ENCODE peak calls at places on chromosomes 4 and X, in ten cellular contexts. L is ovary, R is nephron progenitor cell, O is cardiac muscle cell, M is A549, W is bronchial epithelial cell, C is foreskin fibroblast, J is psoas muscle, Y is GM12865, B is epithelial cell of esophagus. T is an unnamed sample.

GRCh38 chrX:1390621-1391369 is 1.1 kb downstream of the SLC25A6 start:
- DNase-seq in L (peak), R (no peak), O (no peak), M (no peak), W (no peak), C (no peak), J (peak), Y (no peak), B (no peak), T (no peak)

GRCh38 chr4:16914208-16914607 is 15.8 kb upstream of the LDB2 start:
- DNase-seq in L (peak), R (no peak), O (peak), M (no peak), W (peak), C (peak), J (no peak), Y (peak), B (peak), T (no peak)

GRCh38 chr4:76449362-76449767 is 14.3 kb downstream of the SHROOM3 start:
- DNase-seq in L (no peak), R (no peak), O (peak), M (no peak), W (peak), C (no peak), J (no peak), Y (no peak), B (peak), T (no peak)

GRCh38 chr4:6641971-6642320 is 1.5 kb downstream of the MRFAP1 start:
- DNase-seq in L (no peak), R (no peak), O (no peak), M (no peak), W (no peak), C (no peak), J (no peak), Y (no peak), B (no peak), T (no peak)

GRCh38 chr4:120692964-120693363 is 229.6 kb downstream of the PRDM5 start:
- DNase-seq in L (no peak), R (no peak), O (peak), M (peak), W (peak), C (peak), J (no peak), Y (no peak), B (peak), T (peak)

GRCh38 chr4:162640152-162640551 is 476.4 kb upstream of the FSTL5 start:
- DNase-seq in L (no peak), R (no peak), O (no peak), M (no peak), W (no peak), C (no peak), J (no peak), Y (no peak), B (no peak), T (no peak)

GRCh38 chr4:39626261-39626660 is 12.4 kb downstream of the SMIM14 start:
- DNase-seq in L (no peak), R (no peak), O (no peak), M (no peak), W (no peak), C (no peak), J (no peak), Y (peak), B (no peak), T (no peak)

GRCh38 chrX:85611926-85612325 is 232.5 kb upstream of the POF1B start:
- DNase-seq in L (no peak), R (no peak), O (peak), M (peak), W (peak), C (no peak), J (no peak), Y (no peak), B (peak), T (no peak)

GRCh38 chrX:132219343-132219768 is at the start of gene RAP2C:
- DNase-seq in L (peak), R (peak), O (peak), M (peak), W (peak), C (peak), J (peak), Y (peak), B (peak), T (no peak)

GRCh38 chr4:158729716-158730559 is 6.7 kb upstream of the PPID start:
- DNase-seq in L (peak), R (peak), O (peak), M (peak), W (peak), C (peak), J (peak), Y (peak), B (peak), T (peak)

GRCh38 chr4:24747234-24747975 is 48.0 kb upstream of the SOD3 start:
- DNase-seq in L (no peak), R (no peak), O (no peak), M (no peak), W (no peak), C (no peak), J (no peak), Y (no peak), B (no peak), T (no peak)

GRCh38 chr4:65336465-65336864 is 333.8 kb downstream of the EPHA5 start:
- DNase-seq in L (no peak), R (no peak), O (no peak), M (no peak), W (no peak), C (no peak), J (no peak), Y (no peak), B (no peak), T (no peak)

GRCh38 chrX:153400146-153401132 is 711 bp downstream of the PNMA6E start:
- DNase-seq in L (no peak), R (peak), O (peak), M (peak), W (no peak), C (no peak), J (peak), Y (peak), B (no peak), T (no peak)

GRCh38 chrX:153814591-153815315 is 15.6 kb downstream of the PDZD4 start:
- DNase-seq in L (no peak), R (no peak), O (no peak), M (no peak), W (no peak), C (no peak), J (peak), Y (no peak), B (no peak), T (no peak)

GRCh38 chr4:88033309-88033708 is 25.9 kb downstream of the PKD2 start:
- DNase-seq in L (peak), R (peak), O (peak), M (peak), W (peak), C (peak), J (no peak), Y (peak), B (peak), T (peak)

GRCh38 chrX:148865237-148865636 is 364.8 kb downstream of the AFF2 start:
- DNase-seq in L (no peak), R (no peak), O (no peak), M (no peak), W (no peak), C (no peak), J (no peak), Y (no peak), B (no peak), T (no peak)

GRCh38 chr4:107913283-107913899 is 18.0 kb upstream of the CYP2U1 start:
- DNase-seq in L (peak), R (peak), O (peak), M (peak), W (peak), C (peak), J (no peak), Y (peak), B (peak), T (peak)

GRCh38 chr4:15395342-15395741 is 32.5 kb upstream of the C1QTNF7 start:
- DNase-seq in L (no peak), R (no peak), O (no peak), M (no peak), W (no peak), C (no peak), J (no peak), Y (no peak), B (no peak), T (no peak)

GRCh38 chr4:148143174-148143573 is 299.0 kb downstream of the NR3C2 start:
- DNase-seq in L (no peak), R (no peak), O (no peak), M (no peak), W (no peak), C (no peak), J (no peak), Y (no peak), B (no peak), T (no peak)

GRCh38 chrX:129961180-129962083 is 21.0 kb upstream of the BCORL1 start:
- DNase-seq in L (no peak), R (peak), O (no peak), M (peak), W (peak), C (no peak), J (peak), Y (peak), B (peak), T (no peak)

GRCh38 chrX:24268786-24269185 is 45.1 kb downstream of the SUPT20HL2 start:
- DNase-seq in L (no peak), R (no peak), O (no peak), M (no peak), W (no peak), C (no peak), J (no peak), Y (no peak), B (no peak), T (no peak)

GRCh38 chr4:43411226-43411625 is 518.7 kb downstream of the GRXCR1 start:
- DNase-seq in L (no peak), R (no peak), O (no peak), M (no peak), W (peak), C (no peak), J (no peak), Y (no peak), B (peak), T (peak)

GRCh38 chrX:38138157-38138556 is 82.5 kb downstream of the SRPX start:
- DNase-seq in L (no peak), R (no peak), O (no peak), M (no peak), W (no peak), C (no peak), J (no peak), Y (no peak), B (no peak), T (no peak)

GRCh38 chrX:30530591-30530990 is 47.0 kb downstream of the TASL start:
- DNase-seq in L (no peak), R (no peak), O (peak), M (no peak), W (peak), C (no peak), J (no peak), Y (no peak), B (peak), T (no peak)

GRCh38 chr4:85744950-85745349 is 270.0 kb downstream of the ARHGAP24 start:
- DNase-seq in L (no peak), R (no peak), O (no peak), M (no peak), W (peak), C (no peak), J (no peak), Y (no peak), B (peak), T (no peak)

GRCh38 chrX:102934624-102935023 is 2.4 kb upstream of the RAB40AL start:
- DNase-seq in L (no peak), R (peak), O (peak), M (peak), W (peak), C (no peak), J (no peak), Y (peak), B (peak), T (no peak)

GRCh38 chr4:134518574-134519217 is 317.1 kb upstream of the PABPC4L start:
- DNase-seq in L (no peak), R (no peak), O (no peak), M (no peak), W (no peak), C (no peak), J (no peak), Y (no peak), B (no peak), T (no peak)

GRCh38 chr4:16293205-16293860 is 67.1 kb upstream of the TAPT1 start:
- DNase-seq in L (no peak), R (no peak), O (no peak), M (no peak), W (no peak), C (no peak), J (no peak), Y (no peak), B (no peak), T (no peak)

GRCh38 chr4:76974150-76974549 is 24.6 kb downstream of the SEPTIN11 start:
- DNase-seq in L (no peak), R (no peak), O (no peak), M (no peak), W (no peak), C (no peak), J (peak), Y (no peak), B (no peak), T (no peak)

GRCh38 chr4:7967501-7968261 is 28.0 kb upstream of the AFAP1 start:
- DNase-seq in L (no peak), R (no peak), O (peak), M (no peak), W (peak), C (no peak), J (no peak), Y (no peak), B (no peak), T (no peak)

GRCh38 chr4:7971881-7972500 is 32.3 kb upstream of the AFAP1 start:
- DNase-seq in L (no peak), R (no peak), O (no peak), M (no peak), W (peak), C (no peak), J (no peak), Y (no peak), B (peak), T (no peak)

GRCh38 chr4:7971159-7971631 is 31.5 kb upstream of the AFAP1 start:
- DNase-seq in L (no peak), R (no peak), O (no peak), M (no peak), W (no peak), C (no peak), J (no peak), Y (no peak), B (no peak), T (no peak)

GRCh38 chr4:7968262-7968896 is 28.7 kb upstream of the AFAP1 start:
- DNase-seq in L (no peak), R (no peak), O (peak), M (no peak), W (no peak), C (no peak), J (no peak), Y (no peak), B (no peak), T (no peak)

GRCh38 chr4:7970031-7970946 is 30.6 kb upstream of the AFAP1 start:
- DNase-seq in L (no peak), R (no peak), O (peak), M (peak), W (peak), C (no peak), J (no peak), Y (peak), B (peak), T (no peak)
- TF ChIP-seq CTCF in L (no peak), R (no peak), O (no peak), M (no peak), W (no peak), C (no peak), J (no peak), Y (no peak), B (no peak), T (no peak)

GRCh38 chrX:131063613-131064012 is 5.5 kb downstream of the ARHGAP36 start:
- DNase-seq in L (no peak), R (peak), O (no peak), M (no peak), W (no peak), C (no peak), J (no peak), Y (no peak), B (no peak), T (no peak)

GRCh38 chrX:131060147-131060546 is 2.0 kb downstream of the ARHGAP36 start:
- DNase-seq in L (no peak), R (no peak), O (no peak), M (no peak), W (no peak), C (no peak), J (no peak), Y (no peak), B (no peak), T (no peak)

GRCh38 chrX:131058136-131058868 is at the start of gene ARHGAP36:
- DNase-seq in L (no peak), R (peak), O (no peak), M (no peak), W (no peak), C (no peak), J (no peak), Y (no peak), B (no peak), T (no peak)

GRCh38 chrX:131057706-131058105 is 440 bp upstream of the ARHGAP36 start:
- DNase-seq in L (no peak), R (no peak), O (no peak), M (no peak), W (no peak), C (no peak), J (no peak), Y (no peak), B (no peak), T (no peak)

GRCh38 chrX:131059231-131059630 is 1.1 kb downstream of the ARHGAP36 start:
- DNase-seq in L (no peak), R (no peak), O (no peak), M (no peak), W (no peak), C (no peak), J (no peak), Y (no peak), B (no peak), T (no peak)
- TF ChIP-seq CTCF in L (no peak), R (no peak), O (no peak), M (no peak), W (no peak), C (no peak), J (no peak), Y (no peak), B (no peak), T (no peak)

DNA sequence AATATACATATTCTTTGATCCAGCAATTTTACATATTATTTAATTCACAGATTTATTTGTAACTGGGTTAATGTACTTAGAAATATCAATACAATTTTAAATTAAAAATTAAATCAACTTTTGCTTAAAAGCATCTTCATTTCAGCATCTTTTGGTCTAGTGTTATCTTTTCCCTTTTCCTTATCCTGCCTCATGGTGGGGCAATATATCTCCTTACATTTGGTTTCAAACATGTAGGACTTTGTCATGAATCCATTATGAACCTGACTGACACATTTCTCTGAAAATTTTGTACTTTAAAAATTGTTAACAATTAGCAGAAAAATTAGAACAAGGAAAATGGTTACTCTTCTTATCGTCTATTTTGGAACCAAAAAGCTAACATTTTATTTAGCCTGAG is 42.8 kb upstream of the ANK2 start:
- DNase-seq in L (no peak), R (no peak), O (no peak), M (no peak), W (no peak), C (no peak), J (no peak), Y (no peak), B (no peak), T (no peak)
- TF ChIP-seq CTCF in L (no peak), R (no peak), O (no peak), M (no peak), W (no peak), C (no peak), J (no peak), Y (no peak), B (no peak), T (no peak)

GRCh38 chr4:31516520-31516919 is 796.4 kb downstream of the PCDH7 start:
- DNase-seq in L (no peak), R (no peak), O (no peak), M (no peak), W (peak), C (no peak), J (no peak), Y (no peak), B (peak), T (no peak)
- TF ChIP-seq CTCF in L (no peak), R (no peak), O (no peak), M (no peak), W (no peak), C (no peak), J (no peak), Y (no peak), B (no peak), T (no peak)

T was measured in AG09319.